ENCODE peak calls at places on chromosome X, in six cellular contexts. Z is Caki2, J is T-helper 22 cell, Q is left lung, G is left cardiac atrium, I is Calu3. K is an unnamed sample.

GRCh38 chrX:69107747-69108410 is 57.4 kb downstream of the PJA1 start:
- DNase-seq in I (no peak), J (no peak), Q (no peak), Z (no peak), G (no peak), K (no peak)

GRCh38 chrX:119155416-119156035 is 27.9 kb upstream of the KIAA1210 start:
- DNase-seq in J (no peak), G (no peak), Z (peak; percentile 40), I (no peak), Q (no peak), K (no peak)

GRCh38 chrX:38260231-38260630 is 39.6 kb upstream of the SRPX start:
- DNase-seq in I (peak; percentile 33), G (no peak), Q (no peak), Z (peak; percentile 12), J (no peak), K (no peak)

GRCh38 chrX:130120746-130121504 is 10.6 kb upstream of the ELF4 start:
- DNase-seq in G (peak; percentile 80), J (peak; percentile 49), Z (peak; percentile 78), Q (peak; percentile 93), I (peak; percentile 65), K (peak; percentile 54)

GRCh38 chrX:2928127-2928582 is 984 bp downstream of the ARSD start:
- DNase-seq in Q (peak; percentile 87), J (no peak), Z (peak; percentile 70), I (peak; percentile 44), G (peak; percentile 69), K (no peak)

GRCh38 chrX:38409289-38409688 is 56.9 kb downstream of the OTC start:
- DNase-seq in G (no peak), I (no peak), Q (no peak), J (no peak), Z (no peak), K (no peak)

GRCh38 chrX:24117288-24117687 is 32.2 kb upstream of the ZFX start:
- DNase-seq in Z (no peak), I (no peak), G (no peak), Q (no peak), J (no peak), K (no peak)

GRCh38 chrX:136273986-136274385 is 22.8 kb upstream of the MAP7D3 start:
- DNase-seq in Q (no peak), I (no peak), Z (no peak), G (no peak), J (no peak), K (no peak)

GRCh38 chrX:632391-633042 is 1.9 kb downstream of the SHOX start:
- DNase-seq in Z (no peak), Q (no peak), G (no peak), J (no peak), I (no peak), K (no peak)

GRCh38 chrX:56233682-56234081 is 1.5 kb downstream of the KLF8 start:
- DNase-seq in Z (peak; percentile 72), Q (peak; percentile 78), G (peak; percentile 65), J (no peak), I (no peak), K (no peak)

GRCh38 chrX:124507276-124507675 is 160.9 kb downstream of the SH2D1A start:
- DNase-seq in J (no peak), Q (no peak), I (no peak), Z (peak; percentile 25), G (no peak), K (no peak)

GRCh38 chrX:68428431-68428830 is 4.9 kb downstream of the OPHN1 start:
- DNase-seq in G (no peak), I (no peak), J (no peak), Q (no peak), Z (peak; percentile 42), K (no peak)

GRCh38 chrX:68669872-68670271 is 22.4 kb downstream of the STARD8 start:
- DNase-seq in I (no peak), J (no peak), Q (no peak), G (no peak), Z (no peak), K (no peak)

GRCh38 chrX:132226169-132226568 is 6.9 kb upstream of the RAP2C start:
- DNase-seq in J (no peak), I (no peak), Q (no peak), Z (no peak), G (no peak), K (no peak)

K was measured in effector memory CD4-positive, alpha-beta T cell.